ENCODE peak calls at places on chromosomes 7 and 10, in nine cellular contexts. One of them, this sample, is unnamed.

GRCh38 chr7:7650682-7651206 is 10.2 kb downstream of the UMAD1 start:
- DNase-seq in stomach: no peak
- DNase-seq in H9: no peak
- DNase-seq in T-helper 9 cell: no peak
- DNase-seq in naive B cell: no peak
- DNase-seq in hypothalamus: no peak
- DNase-seq in stimulated activated CD8-positive, alpha-beta memory T cell treated with anti-CD3 and anti-CD28 coated beads, Interleukin-15, amount 100 ng/mL, for 24 hours: no peak
- DNase-seq in MG63: no peak
- DNase-seq in ELR: no peak
- DNase-seq in this sample: no peak

GRCh38 chr10:6986927-6987326 is 406.9 kb upstream of the PRKCQ start:
- DNase-seq in stomach: no peak
- DNase-seq in H9: no peak
- DNase-seq in T-helper 9 cell: no peak
- DNase-seq in naive B cell: no peak
- DNase-seq in hypothalamus: no peak
- DNase-seq in stimulated activated CD8-positive, alpha-beta memory T cell treated with anti-CD3 and anti-CD28 coated beads, Interleukin-15, amount 100 ng/mL, for 24 hours: no peak
- DNase-seq in MG63: no peak
- DNase-seq in ELR: no peak
- DNase-seq in this sample: no peak

GRCh38 chr7:128442346-128442745 is 13.3 kb upstream of the HILPDA start:
- DNase-seq in stomach: no peak
- DNase-seq in H9: no peak
- DNase-seq in T-helper 9 cell: no peak
- DNase-seq in naive B cell: no peak
- DNase-seq in hypothalamus: no peak
- DNase-seq in stimulated activated CD8-positive, alpha-beta memory T cell treated with anti-CD3 and anti-CD28 coated beads, Interleukin-15, amount 100 ng/mL, for 24 hours: no peak
- DNase-seq in MG63: no peak
- DNase-seq in ELR: no peak
- DNase-seq in this sample: no peak

GRCh38 chr7:86961686-86962085 is 97.8 kb downstream of the ELAPOR2 start:
- DNase-seq in stomach: no peak
- DNase-seq in H9: no peak
- DNase-seq in T-helper 9 cell: no peak
- DNase-seq in naive B cell: no peak
- DNase-seq in hypothalamus: no peak
- DNase-seq in stimulated activated CD8-positive, alpha-beta memory T cell treated with anti-CD3 and anti-CD28 coated beads, Interleukin-15, amount 100 ng/mL, for 24 hours: no peak
- DNase-seq in MG63: no peak
- DNase-seq in ELR: no peak
- DNase-seq in this sample: no peak

GRCh38 chr7:36564500-36564899 is 159.8 kb downstream of the AOAH start:
- DNase-seq in stomach: no peak
- DNase-seq in H9: no peak
- DNase-seq in T-helper 9 cell: no peak
- DNase-seq in naive B cell: no peak
- DNase-seq in hypothalamus: no peak
- DNase-seq in stimulated activated CD8-positive, alpha-beta memory T cell treated with anti-CD3 and anti-CD28 coated beads, Interleukin-15, amount 100 ng/mL, for 24 hours: no peak
- DNase-seq in MG63: no peak
- DNase-seq in ELR: no peak
- DNase-seq in this sample: no peak

GRCh38 chr10:127441350-127442219 is 107.5 kb upstream of the NPS start:
- DNase-seq in stomach: no peak
- DNase-seq in H9: peak
- DNase-seq in T-helper 9 cell: no peak
- DNase-seq in naive B cell: no peak
- DNase-seq in hypothalamus: no peak
- DNase-seq in stimulated activated CD8-positive, alpha-beta memory T cell treated with anti-CD3 and anti-CD28 coated beads, Interleukin-15, amount 100 ng/mL, for 24 hours: no peak
- DNase-seq in MG63: no peak
- DNase-seq in ELR: no peak
- DNase-seq in this sample: no peak

GRCh38 chr10:110436554-110437350 is 61.0 kb upstream of the DUSP5 start:
- DNase-seq in stomach: no peak
- DNase-seq in H9: no peak
- DNase-seq in T-helper 9 cell: no peak
- DNase-seq in naive B cell: no peak
- DNase-seq in hypothalamus: no peak
- DNase-seq in stimulated activated CD8-positive, alpha-beta memory T cell treated with anti-CD3 and anti-CD28 coated beads, Interleukin-15, amount 100 ng/mL, for 24 hours: no peak
- DNase-seq in MG63: no peak
- DNase-seq in ELR: no peak
- DNase-seq in this sample: no peak

GRCh38 chr7:1064581-1064980 is 20.2 kb downstream of the GPR146 start:
- DNase-seq in stomach: no peak
- DNase-seq in H9: no peak
- DNase-seq in T-helper 9 cell: no peak
- DNase-seq in naive B cell: no peak
- DNase-seq in hypothalamus: no peak
- DNase-seq in stimulated activated CD8-positive, alpha-beta memory T cell treated with anti-CD3 and anti-CD28 coated beads, Interleukin-15, amount 100 ng/mL, for 24 hours: no peak
- DNase-seq in MG63: no peak
- DNase-seq in ELR: no peak
- DNase-seq in this sample: no peak

GRCh38 chr10:380313-380955 is 245.2 kb downstream of the ZMYND11 start:
- DNase-seq in stomach: peak
- DNase-seq in H9: no peak
- DNase-seq in T-helper 9 cell: no peak
- DNase-seq in naive B cell: no peak
- DNase-seq in hypothalamus: no peak
- DNase-seq in stimulated activated CD8-positive, alpha-beta memory T cell treated with anti-CD3 and anti-CD28 coated beads, Interleukin-15, amount 100 ng/mL, for 24 hours: no peak
- DNase-seq in MG63: no peak
- DNase-seq in ELR: no peak
- DNase-seq in this sample: no peak

GRCh38 chr10:122375761-122376160 is 1.3 kb downstream of the PLEKHA1 start:
- DNase-seq in stomach: no peak
- DNase-seq in H9: no peak
- DNase-seq in T-helper 9 cell: no peak
- DNase-seq in naive B cell: no peak
- DNase-seq in hypothalamus: no peak
- DNase-seq in stimulated activated CD8-positive, alpha-beta memory T cell treated with anti-CD3 and anti-CD28 coated beads, Interleukin-15, amount 100 ng/mL, for 24 hours: no peak
- DNase-seq in MG63: no peak
- DNase-seq in ELR: no peak
- DNase-seq in this sample: no peak

GRCh38 chr7:34036972-34037792 is 131.8 kb downstream of the BMPER start:
- DNase-seq in stomach: no peak
- DNase-seq in H9: no peak
- DNase-seq in T-helper 9 cell: no peak
- DNase-seq in naive B cell: no peak
- DNase-seq in hypothalamus: no peak
- DNase-seq in stimulated activated CD8-positive, alpha-beta memory T cell treated with anti-CD3 and anti-CD28 coated beads, Interleukin-15, amount 100 ng/mL, for 24 hours: no peak
- DNase-seq in MG63: no peak
- DNase-seq in ELR: no peak
- DNase-seq in this sample: no peak

GRCh38 chr7:133857376-133858119 is 269.6 kb upstream of the LRGUK start:
- DNase-seq in stomach: no peak
- DNase-seq in H9: no peak
- DNase-seq in T-helper 9 cell: no peak
- DNase-seq in naive B cell: no peak
- DNase-seq in hypothalamus: no peak
- DNase-seq in stimulated activated CD8-positive, alpha-beta memory T cell treated with anti-CD3 and anti-CD28 coated beads, Interleukin-15, amount 100 ng/mL, for 24 hours: no peak
- DNase-seq in MG63: peak
- DNase-seq in ELR: no peak
- DNase-seq in this sample: no peak

GRCh38 chr7:45685619-45686240 is 111.6 kb downstream of the ADCY1 start:
- DNase-seq in stomach: no peak
- DNase-seq in H9: peak
- DNase-seq in T-helper 9 cell: no peak
- DNase-seq in naive B cell: no peak
- DNase-seq in hypothalamus: no peak
- DNase-seq in stimulated activated CD8-positive, alpha-beta memory T cell treated with anti-CD3 and anti-CD28 coated beads, Interleukin-15, amount 100 ng/mL, for 24 hours: no peak
- DNase-seq in MG63: no peak
- DNase-seq in ELR: no peak
- DNase-seq in this sample: no peak

GRCh38 chr7:134470864-134471263 is 12.0 kb upstream of the AKR1B1 start:
- DNase-seq in stomach: no peak
- DNase-seq in H9: no peak
- DNase-seq in T-helper 9 cell: no peak
- DNase-seq in naive B cell: no peak
- DNase-seq in hypothalamus: no peak
- DNase-seq in stimulated activated CD8-positive, alpha-beta memory T cell treated with anti-CD3 and anti-CD28 coated beads, Interleukin-15, amount 100 ng/mL, for 24 hours: no peak
- DNase-seq in MG63: peak
- DNase-seq in ELR: peak
- DNase-seq in this sample: no peak

GRCh38 chr10:60148266-60148840 is 241.3 kb downstream of the ANK3 start:
- DNase-seq in stomach: no peak
- DNase-seq in H9: no peak
- DNase-seq in T-helper 9 cell: no peak
- DNase-seq in naive B cell: no peak
- DNase-seq in hypothalamus: no peak
- DNase-seq in stimulated activated CD8-positive, alpha-beta memory T cell treated with anti-CD3 and anti-CD28 coated beads, Interleukin-15, amount 100 ng/mL, for 24 hours: no peak
- DNase-seq in MG63: peak
- DNase-seq in ELR: peak
- DNase-seq in this sample: no peak

GRCh38 chr10:70814126-70814525 is 1.6 kb upstream of the SGPL1 start:
- DNase-seq in stomach: no peak
- DNase-seq in H9: no peak
- DNase-seq in T-helper 9 cell: no peak
- DNase-seq in naive B cell: no peak
- DNase-seq in hypothalamus: no peak
- DNase-seq in stimulated activated CD8-positive, alpha-beta memory T cell treated with anti-CD3 and anti-CD28 coated beads, Interleukin-15, amount 100 ng/mL, for 24 hours: no peak
- DNase-seq in MG63: no peak
- DNase-seq in ELR: no peak
- DNase-seq in this sample: no peak

GRCh38 chr10:71326464-71326881 is 7.4 kb downstream of the SLC29A3 start:
- DNase-seq in stomach: peak
- DNase-seq in H9: no peak
- DNase-seq in T-helper 9 cell: no peak
- DNase-seq in naive B cell: no peak
- DNase-seq in hypothalamus: no peak
- DNase-seq in stimulated activated CD8-positive, alpha-beta memory T cell treated with anti-CD3 and anti-CD28 coated beads, Interleukin-15, amount 100 ng/mL, for 24 hours: no peak
- DNase-seq in MG63: no peak
- DNase-seq in ELR: no peak
- DNase-seq in this sample: no peak

GRCh38 chr10:86651631-86652331 is 2.6 kb upstream of the OPN4 start:
- DNase-seq in stomach: peak
- DNase-seq in H9: peak
- DNase-seq in T-helper 9 cell: no peak
- DNase-seq in naive B cell: no peak
- DNase-seq in hypothalamus: no peak
- DNase-seq in stimulated activated CD8-positive, alpha-beta memory T cell treated with anti-CD3 and anti-CD28 coated beads, Interleukin-15, amount 100 ng/mL, for 24 hours: no peak
- DNase-seq in MG63: no peak
- DNase-seq in ELR: no peak
- DNase-seq in this sample: peak

GRCh38 chr7:2527505-2528464 is 8.2 kb downstream of the LFNG start:
- DNase-seq in stomach: no peak
- DNase-seq in H9: no peak
- DNase-seq in T-helper 9 cell: no peak
- DNase-seq in naive B cell: no peak
- DNase-seq in hypothalamus: no peak
- DNase-seq in stimulated activated CD8-positive, alpha-beta memory T cell treated with anti-CD3 and anti-CD28 coated beads, Interleukin-15, amount 100 ng/mL, for 24 hours: no peak
- DNase-seq in MG63: peak
- DNase-seq in ELR: peak
- DNase-seq in this sample: no peak

GRCh38 chr10:132914732-132915131 is 27.6 kb downstream of the CFAP46 start:
- DNase-seq in stomach: no peak
- DNase-seq in H9: no peak
- DNase-seq in T-helper 9 cell: no peak
- DNase-seq in naive B cell: no peak
- DNase-seq in hypothalamus: no peak
- DNase-seq in stimulated activated CD8-positive, alpha-beta memory T cell treated with anti-CD3 and anti-CD28 coated beads, Interleukin-15, amount 100 ng/mL, for 24 hours: no peak
- DNase-seq in MG63: no peak
- DNase-seq in ELR: no peak
- DNase-seq in this sample: no peak

GRCh38 chr10:70106958-70107791 is 25.4 kb downstream of the AIFM2 start:
- DNase-seq in stomach: no peak
- DNase-seq in H9: peak
- DNase-seq in T-helper 9 cell: no peak
- DNase-seq in naive B cell: no peak
- DNase-seq in hypothalamus: no peak
- DNase-seq in stimulated activated CD8-positive, alpha-beta memory T cell treated with anti-CD3 and anti-CD28 coated beads, Interleukin-15, amount 100 ng/mL, for 24 hours: no peak
- DNase-seq in MG63: no peak
- DNase-seq in ELR: peak
- DNase-seq in this sample: no peak

GRCh38 chr10:119325131-119325530 is 117.8 kb downstream of the GRK5 start:
- DNase-seq in stomach: no peak
- DNase-seq in H9: no peak
- DNase-seq in T-helper 9 cell: no peak
- DNase-seq in naive B cell: no peak
- DNase-seq in hypothalamus: no peak
- DNase-seq in stimulated activated CD8-positive, alpha-beta memory T cell treated with anti-CD3 and anti-CD28 coated beads, Interleukin-15, amount 100 ng/mL, for 24 hours: no peak
- DNase-seq in MG63: no peak
- DNase-seq in ELR: no peak
- DNase-seq in this sample: no peak

GRCh38 chr10:11236234-11236633 is 218.6 kb downstream of the CELF2 start:
- DNase-seq in stomach: no peak
- DNase-seq in H9: no peak
- DNase-seq in T-helper 9 cell: no peak
- DNase-seq in naive B cell: no peak
- DNase-seq in hypothalamus: no peak
- DNase-seq in stimulated activated CD8-positive, alpha-beta memory T cell treated with anti-CD3 and anti-CD28 coated beads, Interleukin-15, amount 100 ng/mL, for 24 hours: no peak
- DNase-seq in MG63: no peak
- DNase-seq in ELR: no peak
- DNase-seq in this sample: no peak

GRCh38 chr7:125122225-125122624 is 192.6 kb upstream of the POT1 start:
- DNase-seq in stomach: no peak
- DNase-seq in H9: no peak
- DNase-seq in T-helper 9 cell: no peak
- DNase-seq in naive B cell: no peak
- DNase-seq in hypothalamus: no peak
- DNase-seq in stimulated activated CD8-positive, alpha-beta memory T cell treated with anti-CD3 and anti-CD28 coated beads, Interleukin-15, amount 100 ng/mL, for 24 hours: no peak
- DNase-seq in MG63: no peak
- DNase-seq in ELR: no peak
- DNase-seq in this sample: no peak

GRCh38 chr7:116525298-116525912 is 569 bp downstream of the CAV1 start:
- DNase-seq in stomach: peak
- DNase-seq in H9: peak
- DNase-seq in T-helper 9 cell: peak
- DNase-seq in naive B cell: peak
- DNase-seq in hypothalamus: no peak
- DNase-seq in stimulated activated CD8-positive, alpha-beta memory T cell treated with anti-CD3 and anti-CD28 coated beads, Interleukin-15, amount 100 ng/mL, for 24 hours: no peak
- DNase-seq in MG63: peak
- DNase-seq in ELR: peak
- DNase-seq in this sample: no peak

GRCh38 chr7:844043-844442 is 11.8 kb downstream of the SUN1 start:
- DNase-seq in stomach: no peak
- DNase-seq in H9: no peak
- DNase-seq in T-helper 9 cell: no peak
- DNase-seq in naive B cell: no peak
- DNase-seq in hypothalamus: no peak
- DNase-seq in stimulated activated CD8-positive, alpha-beta memory T cell treated with anti-CD3 and anti-CD28 coated beads, Interleukin-15, amount 100 ng/mL, for 24 hours: no peak
- DNase-seq in MG63: no peak
- DNase-seq in ELR: no peak
- DNase-seq in this sample: no peak

GRCh38 chr10:91354166-91354565 is 56.0 kb upstream of the HECTD2 start:
- DNase-seq in stomach: no peak
- DNase-seq in H9: no peak
- DNase-seq in T-helper 9 cell: no peak
- DNase-seq in naive B cell: no peak
- DNase-seq in hypothalamus: no peak
- DNase-seq in stimulated activated CD8-positive, alpha-beta memory T cell treated with anti-CD3 and anti-CD28 coated beads, Interleukin-15, amount 100 ng/mL, for 24 hours: no peak
- DNase-seq in MG63: no peak
- DNase-seq in ELR: no peak
- DNase-seq in this sample: no peak

GRCh38 chr10:119267384-119267783 is 60.0 kb downstream of the GRK5 start:
- DNase-seq in stomach: no peak
- DNase-seq in H9: no peak
- DNase-seq in T-helper 9 cell: no peak
- DNase-seq in naive B cell: no peak
- DNase-seq in hypothalamus: no peak
- DNase-seq in stimulated activated CD8-positive, alpha-beta memory T cell treated with anti-CD3 and anti-CD28 coated beads, Interleukin-15, amount 100 ng/mL, for 24 hours: no peak
- DNase-seq in MG63: no peak
- DNase-seq in ELR: no peak
- DNase-seq in this sample: no peak

GRCh38 chr7:111029141-111029572 is 61.8 kb upstream of the LRRN3 start:
- DNase-seq in stomach: no peak
- DNase-seq in H9: no peak
- DNase-seq in T-helper 9 cell: no peak
- DNase-seq in naive B cell: no peak
- DNase-seq in hypothalamus: no peak
- DNase-seq in stimulated activated CD8-positive, alpha-beta memory T cell treated with anti-CD3 and anti-CD28 coated beads, Interleukin-15, amount 100 ng/mL, for 24 hours: no peak
- DNase-seq in MG63: no peak
- DNase-seq in ELR: no peak
- DNase-seq in this sample: no peak

GRCh38 chr7:41045556-41046123 is 657.2 kb downstream of the INHBA start:
- DNase-seq in stomach: peak
- DNase-seq in H9: peak
- DNase-seq in T-helper 9 cell: no peak
- DNase-seq in naive B cell: no peak
- DNase-seq in hypothalamus: no peak
- DNase-seq in stimulated activated CD8-positive, alpha-beta memory T cell treated with anti-CD3 and anti-CD28 coated beads, Interleukin-15, amount 100 ng/mL, for 24 hours: no peak
- DNase-seq in MG63: no peak
- DNase-seq in ELR: peak
- DNase-seq in this sample: no peak

GRCh38 chr10:126455766-126456425 is 67.6 kb upstream of the ADAM12 start:
- DNase-seq in stomach: no peak
- DNase-seq in H9: no peak
- DNase-seq in T-helper 9 cell: no peak
- DNase-seq in naive B cell: no peak
- DNase-seq in hypothalamus: no peak
- DNase-seq in stimulated activated CD8-positive, alpha-beta memory T cell treated with anti-CD3 and anti-CD28 coated beads, Interleukin-15, amount 100 ng/mL, for 24 hours: no peak
- DNase-seq in MG63: no peak
- DNase-seq in ELR: no peak
- DNase-seq in this sample: no peak

This sample was measured in T-helper 1 cell.